ENCODE peak calls at places on chromosomes 11 and 22, in ten cellular contexts. V is breast epithelium; I is adipocyte; S is esophagus muscularis mucosa; B is Caco-2; K is lower lobe of right lung; O is cardiac muscle cell; F is upper lobe of right lung; H is psoas muscle; P is naive thymus-derived CD4-positive, alpha-beta T cell. X is an unnamed sample.

GRCh38 chr11:48169259-48169658 is 47.4 kb upstream of the OR4B1 start:
- DNase-seq in V (no peak), I (no peak), S (no peak), B (no peak), K (no peak), O (no peak), F (no peak), H (no peak), P (no peak), X (no peak)

GRCh38 chr11:61065955-61066638 is 36.2 kb upstream of the CD5 start:
- DNase-seq in V (no peak), I (no peak), S (no peak), B (no peak), K (no peak), O (no peak), F (no peak), H (no peak), P (peak; percentile 48), X (no peak)

GRCh38 chr11:89381094-89381493 is 110.1 kb downstream of the NOX4 start:
- DNase-seq in V (no peak), I (peak; percentile 95), S (no peak), B (no peak), K (no peak), O (no peak), F (no peak), H (peak; percentile 12), P (no peak), X (no peak)

GRCh38 chr11:101955278-101955677 is 39.0 kb upstream of the ANGPTL5 start:
- DNase-seq in V (no peak), I (no peak), S (no peak), B (no peak), K (no peak), O (no peak), F (no peak), H (no peak), P (no peak), X (no peak)

GRCh38 chr11:62889484-62890437 is 9.1 kb downstream of the SLC3A2 start:
- DNase-seq in V (no peak), I (no peak), S (no peak), B (peak; percentile 90), K (no peak), O (peak; percentile 79), F (no peak), H (no peak), P (no peak), X (no peak)

GRCh38 chr22:43293259-43293658 is 49.9 kb downstream of the SCUBE1 start:
- DNase-seq in V (peak; percentile 67), I (no peak), S (no peak), B (no peak), K (no peak), O (no peak), F (no peak), H (no peak), P (no peak), X (no peak)

GRCh38 chr11:90593099-90593498 is 370.2 kb upstream of the CHORDC1 start:
- DNase-seq in V (no peak), I (no peak), S (no peak), B (no peak), K (no peak), O (no peak), F (no peak), H (no peak), P (no peak), X (no peak)

GRCh38 chr22:36454916-36455570 is 26.4 kb downstream of the TXN2 start:
- DNase-seq in V (peak; percentile 97), I (peak; percentile 84), S (peak; percentile 97), B (peak; percentile 98), K (peak; percentile 97), O (peak; percentile 99), F (peak; percentile 97), H (peak; percentile 90), P (peak; percentile 93), X (peak; percentile 99)

GRCh38 chr11:96147186-96147585 is 195.8 kb downstream of the MAML2 start:
- DNase-seq in V (no peak), I (no peak), S (no peak), B (no peak), K (no peak), O (no peak), F (no peak), H (no peak), P (no peak), X (no peak)

GRCh38 chr11:125433454-125434121 is 62.5 kb downstream of the FEZ1 start:
- DNase-seq in V (no peak), I (peak; percentile 73), S (no peak), B (peak; percentile 65), K (no peak), O (peak; percentile 67), F (no peak), H (peak; percentile 32), P (no peak), X (no peak)

GRCh38 chr22:49347376-49347775 is 480.3 kb downstream of the BRD1 start:
- DNase-seq in V (peak; percentile 43), I (no peak), S (no peak), B (no peak), K (peak; percentile 8), O (no peak), F (peak; percentile 32), H (no peak), P (no peak), X (no peak)

GRCh38 chr22:48957311-48957986 is 870.2 kb downstream of the BRD1 start:
- DNase-seq in V (no peak), I (no peak), S (peak; percentile 82), B (no peak), K (no peak), O (no peak), F (peak; percentile 51), H (no peak), P (no peak), X (no peak)

GRCh38 chr11:122743093-122743741 is 87.7 kb downstream of the UBASH3B start:
- DNase-seq in V (no peak), I (no peak), S (no peak), B (no peak), K (no peak), O (no peak), F (no peak), H (no peak), P (no peak), X (no peak)

GRCh38 chr11:122746611-122747305 is 91.2 kb downstream of the UBASH3B start:
- DNase-seq in V (no peak), I (no peak), S (no peak), B (no peak), K (no peak), O (no peak), F (peak; percentile 11), H (no peak), P (no peak), X (no peak)

GRCh38 chr11:122743949-122744876 is 88.7 kb downstream of the UBASH3B start:
- DNase-seq in V (no peak), I (no peak), S (no peak), B (no peak), K (no peak), O (no peak), F (no peak), H (no peak), P (peak; percentile 77), X (peak; percentile 55)

GRCh38 chr11:122746050-122746478 is 90.5 kb downstream of the UBASH3B start:
- DNase-seq in V (no peak), I (no peak), S (no peak), B (no peak), K (no peak), O (no peak), F (peak; percentile 25), H (no peak), P (peak; percentile 67), X (peak; percentile 23)

DNA sequence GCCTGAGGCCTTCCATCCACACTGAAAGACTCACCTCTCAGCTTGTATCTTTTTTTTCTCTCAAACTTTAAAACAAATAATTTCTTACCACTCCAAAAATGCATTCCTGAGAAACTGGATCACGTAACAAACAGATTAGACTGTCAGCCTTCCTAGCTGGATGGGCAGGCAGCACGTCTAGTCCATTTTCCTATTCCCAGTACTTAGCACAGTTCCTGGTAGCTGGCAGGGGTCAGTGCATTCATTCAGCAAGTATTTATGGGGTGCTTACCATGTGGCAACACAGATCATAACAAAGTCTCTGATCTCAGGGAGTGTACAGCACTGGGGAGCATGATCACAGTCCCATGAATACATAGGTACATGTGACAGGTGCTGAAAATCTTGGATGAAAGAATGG is 89.6 kb downstream of the UBASH3B start:
- DNase-seq in V (no peak), I (no peak), S (no peak), B (no peak), K (no peak), O (no peak), F (no peak), H (no peak), P (no peak), X (no peak)
- H3K4me1 ChIP-seq in V (no peaks in the 10 kb centered on the region), I (peaks cover 50% of the 10 kb centered on the region), S (peaks cover 12% of the 10 kb centered on the region), B (peaks cover 5% of the 10 kb centered on the region), K (peaks cover 69% of the 10 kb centered on the region), O (no peaks in the 10 kb centered on the region), F (peaks cover 42% of the 10 kb centered on the region), H (no peaks in the 10 kb centered on the region), P (peaks cover 71% of the 10 kb centered on the region), X (peaks cover 84% of the 10 kb centered on the region)

DNA sequence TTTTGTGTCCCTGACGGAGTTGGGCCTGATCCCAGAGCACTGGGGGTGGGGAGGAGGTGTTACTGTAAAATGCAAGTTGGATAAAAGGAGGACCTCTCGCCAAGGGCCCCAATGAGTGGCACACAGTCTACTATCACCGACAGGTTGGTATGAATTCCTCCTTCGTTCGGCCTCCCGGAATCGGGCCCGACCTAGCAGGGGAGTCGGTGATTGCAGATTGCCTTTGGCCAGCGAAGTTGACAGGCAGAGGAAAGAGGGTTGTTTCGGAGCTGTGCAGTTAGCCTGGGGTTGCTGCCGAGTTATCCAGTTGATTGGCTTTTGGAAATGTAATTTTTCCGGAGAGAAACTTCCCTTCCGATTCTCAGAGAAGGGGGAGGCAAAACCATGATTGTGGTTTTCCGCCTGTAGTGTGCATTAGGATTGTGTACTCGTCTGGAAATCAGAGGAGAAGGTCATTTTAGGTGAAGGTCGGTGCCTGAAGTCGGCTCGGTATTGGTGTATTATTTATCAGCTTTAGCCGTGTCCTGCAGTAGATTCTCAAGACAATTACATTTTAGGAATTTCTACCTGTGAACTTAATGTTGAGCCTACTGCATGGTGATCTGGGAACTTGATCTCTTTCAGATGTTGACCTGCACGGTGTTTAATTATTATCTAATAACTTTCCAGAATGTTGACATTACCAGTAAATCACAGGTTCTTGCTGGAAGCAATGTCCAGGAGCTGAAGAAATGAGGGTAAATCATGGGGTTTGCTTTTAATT is 1.1 kb downstream of the ARHGEF12 start:
- DNase-seq in V (no peak), I (peak; percentile 55), S (no peak), B (peak; percentile 53), K (no peak), O (peak; percentile 56), F (no peak), H (peak; percentile 33), P (no peak), X (peak; percentile 22)
- H3K4me3 ChIP-seq in V (peak overlapping the region; percentile 91), I (peak overlapping the region; percentile 99), S (peak overlapping the region; percentile 94), B (peak overlapping the region; percentile 89), K (peak overlapping the region; percentile 91), O (peak overlapping the region; percentile 75), F (peak overlapping the region; percentile 74), H (peak overlapping the region; percentile 96), P (peak overlapping the region; percentile 65), X (peak overlapping the region; percentile 81)

GRCh38 chr11:88151866-88152265 is 23.4 kb downstream of the RAB38 start:
- DNase-seq in V (no peak), I (no peak), S (no peak), B (no peak), K (no peak), O (no peak), F (no peak), H (no peak), P (no peak), X (no peak)
- H3K4me1 ChIP-seq in V (no peaks in the 10 kb centered on the region), I (no peaks in the 10 kb centered on the region), S (no peaks in the 10 kb centered on the region), B (no peaks in the 10 kb centered on the region), K (no peaks in the 10 kb centered on the region), O (peaks cover 19% of the 10 kb centered on the region), F (no peaks in the 10 kb centered on the region), H (no peaks in the 10 kb centered on the region), P (no peaks in the 10 kb centered on the region), X (no peaks in the 10 kb centered on the region)

GRCh38 chr11:123137496-123138270 is 57.4 kb downstream of the CLMP start:
- DNase-seq in V (peak; percentile 55), I (peak; percentile 95), S (no peak), B (no peak), K (peak; percentile 74), O (peak; percentile 88), F (peak; percentile 79), H (peak; percentile 80), P (no peak), X (no peak)
- H3K4me3 ChIP-seq in V (peak overlapping the region; percentile 48), I (peak overlapping the region; percentile 39), S (peak overlapping the region; percentile 25), B (no peak overlapping the region), K (no peak overlapping the region), O (no peak overlapping the region), F (no peak overlapping the region), H (peak overlapping the region; percentile 30), P (no peak overlapping the region), X (no peak overlapping the region)